ENCODE peak calls at places on chromosomes 3 and 15, in nine cellular contexts. T, M, J, I, Y, V, L, K and B are unnamed samples.

GRCh38 chr3:42690766-42691680 is 5.7 kb downstream of the KLHL40 start:
- DNase-seq in K (no peak), I (no peak), M (no peak), T (no peak), V (peak; percentile 20), J (no peak), L (no peak), Y (no peak), B (no peak)

GRCh38 chr3:101671014-101671413 is 5.9 kb downstream of the ZBTB11 start:
- DNase-seq in Y (no peak), K (no peak), T (no peak), V (no peak), I (no peak), J (no peak), M (no peak), L (no peak), B (no peak)

GRCh38 chr3:174540081-174540480 is 319.1 kb upstream of the NAALADL2 start:
- DNase-seq in L (peak; percentile 95), Y (peak; percentile 70), J (no peak), I (peak; percentile 11), K (no peak), M (no peak), V (no peak), T (no peak), B (no peak)

GRCh38 chr3:142857056-142857455 is 31.8 kb downstream of the PCOLCE2 start:
- DNase-seq in K (no peak), T (no peak), V (no peak), M (no peak), Y (no peak), I (peak; percentile 40), L (peak; percentile 86), J (no peak), B (no peak)

GRCh38 chr3:132344666-132345280 is 27.6 kb downstream of the ACP3 start:
- DNase-seq in K (no peak), L (no peak), Y (no peak), M (peak; percentile 34), T (no peak), J (no peak), V (no peak), I (no peak), B (no peak)

GRCh38 chr3:54720604-54721003 is 207.3 kb downstream of the LRTM1 start:
- DNase-seq in J (no peak), I (no peak), Y (no peak), K (no peak), L (no peak), T (no peak), V (no peak), M (no peak), B (no peak)

GRCh38 chr15:44102675-44103254 is 92.3 kb downstream of the FRMD5 start:
- DNase-seq in Y (no peak), T (no peak), J (no peak), M (peak; percentile 98), I (no peak), V (no peak), L (peak; percentile 1), K (peak; percentile 73), B (peak; percentile 93)

GRCh38 chr3:189978753-189979152 is 141.9 kb downstream of the P3H2 start:
- DNase-seq in V (no peak), K (no peak), M (no peak), Y (no peak), L (no peak), I (no peak), T (no peak), J (no peak), B (no peak)

GRCh38 chr15:40098489-40099261 is 10.0 kb downstream of the BMF start:
- DNase-seq in K (peak; percentile 85), M (peak; percentile 75), V (no peak), L (peak; percentile 88), T (peak; percentile 62), I (no peak), J (peak; percentile 86), Y (peak; percentile 38), B (peak; percentile 75)

GRCh38 chr3:25648925-25649828 is 15.5 kb downstream of the TOP2B start:
- DNase-seq in V (no peak), K (no peak), M (no peak), J (no peak), I (no peak), T (no peak), Y (no peak), L (no peak), B (no peak)

GRCh38 chr3:190319660-190320059 is 2.6 kb downstream of the CLDN1 start:
- DNase-seq in T (no peak), L (peak; percentile 29), Y (no peak), M (no peak), K (no peak), V (no peak), I (no peak), J (no peak), B (no peak)

GRCh38 chr3:123169492-123169929 is 32.2 kb upstream of the SEC22A start:
- DNase-seq in T (no peak), Y (no peak), I (no peak), J (no peak), V (no peak), M (no peak), K (no peak), L (no peak), B (no peak)

GRCh38 chr3:69767571-69767970 is 28.3 kb downstream of the MITF start:
- DNase-seq in M (no peak), Y (no peak), I (no peak), J (no peak), K (no peak), L (no peak), T (no peak), V (no peak), B (no peak)

GRCh38 chr3:126548556-126549466 is 9.9 kb downstream of the C3orf22 start:
- DNase-seq in M (no peak), J (peak; percentile 25), I (peak; percentile 2), Y (no peak), L (peak; percentile 27), V (peak; percentile 40), K (no peak), T (no peak), B (no peak)

GRCh38 chr3:64344721-64345207 is 119.5 kb upstream of the PRICKLE2 start:
- DNase-seq in M (peak; percentile 75), J (no peak), L (peak; percentile 7), I (no peak), Y (no peak), K (no peak), V (no peak), T (no peak), B (no peak)

GRCh38 chr15:57806003-57806402 is 99.5 kb downstream of the POLR2M start:
- DNase-seq in K (no peak), V (no peak), T (no peak), L (no peak), M (no peak), I (no peak), Y (no peak), J (no peak), B (no peak)

GRCh38 chr3:147359177-147360062 is 46.9 kb downstream of the ZIC4 start:
- DNase-seq in M (no peak), L (no peak), T (no peak), J (peak; percentile 33), Y (no peak), V (no peak), I (no peak), K (no peak), B (no peak)

GRCh38 chr15:80480909-80481308 is 76.7 kb downstream of the ARNT2 start:
- DNase-seq in J (no peak), V (no peak), L (no peak), Y (no peak), M (peak; percentile 90), T (no peak), I (no peak), K (peak; percentile 87), B (peak; percentile 85)

GRCh38 chr15:90597477-90598052 is 67.8 kb downstream of the CRTC3 start:
- DNase-seq in I (no peak), J (no peak), Y (no peak), T (no peak), K (no peak), V (no peak), L (no peak), M (no peak), B (no peak)

GRCh38 chr3:12268050-12268449 is 20.8 kb upstream of the PPARG start:
- DNase-seq in J (no peak), M (no peak), I (no peak), K (no peak), T (no peak), Y (no peak), V (no peak), L (no peak), B (no peak)

GRCh38 chr15:78000089-78000926 is 77.2 kb downstream of the TBC1D2B start:
- DNase-seq in I (peak; percentile 92), L (peak; percentile 36), T (peak; percentile 53), Y (no peak), J (peak; percentile 91), M (peak; percentile 25), V (peak; percentile 76), K (no peak), B (no peak)